ENCODE peak calls at places on chromosomes 2 and 18, in five cellular contexts. V, F, Q, Z and N are unnamed samples.

GRCh38 chr2:179377296-179377695 is 112.7 kb upstream of the SESTD1 start:
- DNase-seq in V (no peak), F (no peak), Q (no peak), Z (no peak), N (no peak)

GRCh38 chr2:201882353-201883095 is 76.2 kb downstream of the CDK15 start:
- DNase-seq in V (peak), F (peak), Q (no peak), Z (no peak), N (no peak)

GRCh38 chr2:148876589-148877402 is 1.8 kb downstream of the KIF5C start:
- DNase-seq in V (peak), F (no peak), Q (peak), Z (no peak), N (no peak)

GRCh38 chr2:174158003-174158402 is 90.3 kb downstream of the OLA1 start:
- DNase-seq in V (peak), F (no peak), Q (no peak), Z (peak), N (no peak)

GRCh38 chr2:177282101-177282573 is 17.6 kb upstream of the NFE2L2 start:
- DNase-seq in V (no peak), F (peak), Q (no peak), Z (no peak), N (no peak)

GRCh38 chr18:55287935-55288868 is 299.8 kb downstream of the TCF4 start:
- DNase-seq in V (no peak), F (no peak), Q (no peak), Z (no peak), N (no peak)

GRCh38 chr2:241003047-241003360 is 4.6 kb downstream of the SNED1 start:
- DNase-seq in V (no peak), F (no peak), Q (no peak), Z (no peak), N (no peak)

GRCh38 chr2:16323551-16324543 is 341.8 kb downstream of the CYRIA start:
- DNase-seq in V (no peak), F (no peak), Q (no peak), Z (no peak), N (no peak)

GRCh38 chr2:167404896-167405295 is 516.6 kb downstream of the XIRP2 start:
- DNase-seq in V (no peak), F (no peak), Q (no peak), Z (no peak), N (no peak)

GRCh38 chr2:11446733-11447248 is 19.2 kb downstream of the E2F6 start:
- DNase-seq in V (peak), F (peak), Q (peak), Z (peak), N (no peak)

GRCh38 chr18:35856178-35856577 is 116.3 kb upstream of the RMP24 start:
- DNase-seq in V (no peak), F (no peak), Q (no peak), Z (no peak), N (no peak)
- TF ChIP-seq CTCF in V (no peak), F (no peak), Q (no peak), Z (no peak), N (no peak)

DNA sequence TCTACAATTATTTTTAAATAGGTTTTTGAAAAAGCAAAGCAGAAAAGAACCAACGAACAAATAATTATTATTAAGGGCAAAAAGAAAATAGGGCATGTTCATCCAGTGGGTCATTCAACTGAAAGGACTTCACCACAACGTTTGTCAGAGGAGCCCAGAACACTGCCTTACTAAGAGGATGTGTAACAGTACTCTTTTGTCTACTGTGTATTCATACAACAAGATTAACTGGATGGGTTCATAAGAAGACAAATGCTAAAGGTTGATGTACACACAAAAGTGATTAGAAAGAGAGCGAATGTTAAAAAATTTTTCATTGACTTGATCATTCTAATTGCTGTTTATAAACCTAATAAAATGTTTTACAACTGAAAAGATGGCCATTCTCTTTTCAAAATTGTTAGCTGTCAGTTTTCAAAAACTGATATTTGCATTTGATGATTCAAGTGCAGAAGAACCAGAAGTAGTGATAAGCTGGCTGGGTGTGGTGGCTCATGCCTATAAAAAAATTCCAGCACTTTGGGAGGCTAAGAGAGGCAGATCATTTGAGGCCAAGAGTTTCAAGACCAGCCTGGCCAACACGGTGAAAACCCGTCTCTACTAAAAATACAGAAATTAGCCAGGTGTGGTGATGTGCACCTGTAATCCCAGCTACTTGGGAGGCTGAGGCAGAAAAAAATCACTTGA is 33.1 kb downstream of the MGAT4A start:
- DNase-seq in V (no peak), F (no peak), Q (no peak), Z (no peak), N (no peak)
- TF ChIP-seq CTCF in V (no peak), F (no peak), Q (no peak), Z (no peak), N (no peak)

GRCh38 chr2:1660656-1661650 is 83.4 kb downstream of the PXDN start:
- DNase-seq in V (no peak), F (no peak), Q (no peak), Z (no peak), N (no peak)

GRCh38 chr2:1659951-1660565 is 84.3 kb downstream of the PXDN start:
- DNase-seq in V (no peak), F (no peak), Q (no peak), Z (no peak), N (no peak)

GRCh38 chr2:1656961-1657841 is 87.1 kb downstream of the PXDN start:
- DNase-seq in V (no peak), F (no peak), Q (no peak), Z (no peak), N (no peak)

GRCh38 chr2:1656326-1656960 is 87.9 kb downstream of the PXDN start:
- DNase-seq in V (no peak), F (no peak), Q (no peak), Z (no peak), N (no peak)

GRCh38 chr2:1658394-1659151 is 85.7 kb downstream of the PXDN start:
- DNase-seq in V (no peak), F (no peak), Q (no peak), Z (no peak), N (no peak)
- TF ChIP-seq CTCF in V (no peak), F (no peak), Q (no peak), Z (no peak), N (no peak)

DNA sequence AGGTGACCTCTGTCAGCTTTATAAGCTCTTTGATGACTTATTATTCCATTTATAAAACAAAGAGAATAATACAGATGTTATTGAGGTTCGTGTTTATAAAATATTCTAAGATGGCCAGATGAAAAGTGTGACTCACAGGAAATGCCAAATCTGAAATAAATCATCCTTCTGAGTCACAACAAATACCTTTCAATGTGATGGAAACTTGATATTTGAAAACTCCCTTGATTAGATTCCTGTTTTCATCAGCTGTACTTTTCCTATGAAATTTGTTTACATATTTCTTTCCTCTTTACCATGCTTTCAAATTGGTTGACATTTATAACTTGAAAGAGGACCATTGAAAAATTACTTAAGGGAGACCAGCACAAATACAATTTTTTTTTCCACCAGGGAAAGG is 30.6 kb upstream of the PPP1R1C start:
- DNase-seq in V (no peak), F (peak), Q (no peak), Z (peak), N (no peak)
- TF ChIP-seq CTCF in V (no peak), F (no peak), Q (no peak), Z (no peak), N (no peak)

DNA sequence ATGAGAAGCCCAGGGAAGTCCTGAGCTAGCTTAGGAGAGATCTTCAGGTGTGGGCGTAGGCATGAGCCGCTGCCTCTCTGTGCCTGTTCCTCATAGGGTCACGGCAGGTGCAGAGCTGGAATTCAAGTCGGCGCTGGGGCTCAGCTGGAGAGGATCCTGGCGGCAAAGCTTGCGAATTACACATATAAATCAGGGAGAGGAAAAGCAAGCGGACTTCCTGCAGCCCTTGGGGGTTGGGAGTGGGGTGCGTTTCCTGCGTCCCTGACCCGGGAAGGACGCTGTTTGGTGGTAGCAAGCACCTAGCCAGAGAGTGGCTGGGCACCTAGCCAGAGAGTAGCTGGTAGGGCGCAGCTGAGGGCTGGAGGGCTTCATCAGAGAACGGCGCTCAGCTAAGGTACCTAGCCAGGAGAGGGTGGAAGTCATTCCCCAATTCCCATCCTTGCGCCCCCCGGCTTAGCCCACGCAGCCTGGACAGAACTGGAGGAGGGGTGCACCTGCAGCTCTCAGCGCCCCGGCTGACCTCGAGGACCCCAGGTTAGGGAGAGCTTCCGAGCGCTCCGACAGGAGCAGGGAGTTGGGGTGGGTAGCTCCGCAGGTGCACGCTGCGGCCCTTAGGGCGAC is 459 bp upstream of the EFR3B start:
- DNase-seq in V (peak), F (no peak), Q (peak), Z (peak), N (no peak)
- TF ChIP-seq CTCF in V (peak), F (peak), Q (no peak), Z (peak), N (no peak)

GRCh38 chr2:162579169-162579568 is 235.2 kb downstream of the GCA start:
- DNase-seq in V (no peak), F (no peak), Q (no peak), Z (peak), N (no peak)
- TF ChIP-seq CTCF in V (no peak), F (no peak), Q (no peak), Z (no peak), N (no peak)

DNA sequence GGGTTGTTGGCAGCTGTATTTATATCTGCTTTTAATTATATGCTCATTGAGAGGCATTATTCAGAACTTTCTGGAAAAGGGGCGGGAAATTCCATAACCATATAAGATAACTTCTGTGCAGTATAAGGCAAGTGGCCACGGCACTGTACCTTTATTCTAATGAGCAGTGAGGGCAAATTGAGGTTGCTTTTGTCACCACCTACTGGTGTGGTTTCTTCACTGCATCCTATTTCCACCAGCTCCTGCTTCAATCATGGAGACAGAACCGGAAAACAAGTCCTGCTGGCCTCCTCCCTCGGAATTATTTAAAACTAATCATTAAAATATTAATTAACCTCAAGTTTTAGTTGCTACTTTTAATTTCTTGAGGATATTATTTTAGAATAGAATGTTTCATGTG is 759.4 kb downstream of the CBLN2 start:
- DNase-seq in V (no peak), F (no peak), Q (no peak), Z (peak), N (no peak)
- TF ChIP-seq CTCF in V (no peak), F (no peak), Q (peak), Z (no peak), N (no peak)

DNA sequence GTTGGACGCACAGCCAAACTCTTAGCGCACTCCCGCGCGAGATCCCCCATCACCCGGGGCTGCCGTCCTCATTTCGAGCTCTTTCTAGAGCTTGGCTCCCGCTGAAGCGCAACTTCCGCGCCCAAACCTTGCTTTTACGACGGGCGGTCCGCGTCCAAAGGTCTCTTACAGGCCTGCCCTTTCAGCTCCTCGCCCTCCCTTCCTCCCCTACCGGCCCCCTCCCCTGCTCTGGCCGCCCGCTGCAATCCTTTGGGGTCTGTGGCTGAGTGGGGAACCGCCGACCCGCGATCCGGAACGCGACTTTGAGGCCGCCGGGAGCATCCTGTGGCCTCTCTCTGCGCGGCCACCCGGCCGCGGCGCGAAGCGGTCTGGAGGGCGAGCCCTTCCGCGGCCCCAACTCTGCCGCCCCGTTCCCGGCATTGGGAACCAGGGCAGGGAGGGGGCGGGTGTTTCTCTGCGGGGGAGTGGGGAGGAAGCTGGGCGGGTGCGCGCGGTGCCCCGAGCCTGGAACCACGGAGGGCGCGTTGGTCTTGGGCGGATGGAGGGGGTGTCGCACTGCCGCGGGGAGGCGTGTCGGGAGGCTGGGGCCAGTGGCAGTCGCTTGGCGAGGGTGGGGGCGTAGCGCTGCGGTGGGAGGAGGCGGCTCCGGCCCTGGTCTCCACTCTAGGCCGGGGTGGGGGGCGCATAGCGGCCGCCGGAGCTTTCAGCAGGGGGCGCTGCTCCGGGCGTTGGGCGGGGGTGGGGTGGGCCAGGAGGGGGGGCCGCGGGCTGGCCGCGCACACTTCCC is at the start of gene GDF7:
- DNase-seq in V (peak), F (no peak), Q (no peak), Z (peak), N (no peak)
- TF ChIP-seq CTCF in V (peak), F (peak), Q (no peak), Z (peak), N (no peak)

GRCh38 chr2:55771612-55772011 is 78.0 kb upstream of the PNPT1 start:
- DNase-seq in V (no peak), F (peak), Q (no peak), Z (peak), N (no peak)
- TF ChIP-seq CTCF in V (peak), F (peak), Q (no peak), Z (peak), N (no peak)

GRCh38 chr2:86102157-86102556 is 3.5 kb downstream of the POLR1A start:
- DNase-seq in V (no peak), F (no peak), Q (no peak), Z (no peak), N (no peak)

GRCh38 chr2:86107031-86107430 is 996 bp downstream of the PTCD3 start:
- DNase-seq in V (no peak), F (no peak), Q (no peak), Z (no peak), N (no peak)

GRCh38 chr2:86105969-86106945 is at the start of gene PTCD3:
- DNase-seq in V (peak), F (peak), Q (peak), Z (peak), N (peak)

GRCh38 chr2:86105252-86105968 is at the start of gene POLR1A:
- DNase-seq in V (peak), F (peak), Q (peak), Z (peak), N (peak)
- TF ChIP-seq CTCF in V (no peak), F (peak), Q (no peak), Z (no peak), N (no peak)